ENCODE peak calls at places on chromosomes 11 and 22, in four cellular contexts. R, C, O and N are unnamed samples.

GRCh38 chr11:45885274-45885920 is at the start of gene MAPK8IP1:
- DNase-seq in O (peak), C (peak), R (peak), N (peak)

GRCh38 chr11:122248939-122249338 is 132.9 kb upstream of the BLID start:
- DNase-seq in O (no peak), C (no peak), R (no peak), N (no peak)

GRCh38 chr22:37089451-37089850 is 20.1 kb downstream of the TMPRSS6 start:
- DNase-seq in R (no peak), C (no peak), O (no peak), N (no peak)

GRCh38 chr11:125532668-125533067 is 36.6 kb upstream of the FEZ1 start:
- DNase-seq in O (no peak), R (no peak), C (peak), N (no peak)

GRCh38 chr22:45891471-45891995 is 85.4 kb downstream of the WNT7B start:
- DNase-seq in C (no peak), R (no peak), O (peak), N (no peak)

GRCh38 chr11:69044111-69045013 is 4.4 kb upstream of the TPCN2 start:
- DNase-seq in R (peak), O (peak), C (peak), N (peak)

GRCh38 chr11:15472405-15472799 is 357.7 kb downstream of the INSC start:
- DNase-seq in O (peak), R (no peak), C (no peak), N (no peak)

GRCh38 chr11:15104166-15104565 is 10.6 kb upstream of the INSC start:
- DNase-seq in C (no peak), O (no peak), R (no peak), N (no peak)

GRCh38 chr22:45534339-45535192 is 31.9 kb downstream of the FBLN1 start:
- DNase-seq in C (no peak), R (no peak), O (no peak), N (no peak)

GRCh38 chr11:65420506-65421203 is 1.9 kb upstream of the NEAT1 start:
- DNase-seq in O (no peak), C (no peak), R (no peak), N (no peak)

GRCh38 chr11:61315260-61315659 is 17.6 kb downstream of the DDB1 start:
- DNase-seq in O (no peak), R (no peak), C (no peak), N (no peak)

GRCh38 chr11:8613036-8613435 is 19.0 kb upstream of the STK33 start:
- DNase-seq in O (no peak), C (no peak), R (no peak), N (no peak)

GRCh38 chr11:44701276-44701675 is 25.5 kb upstream of the TSPAN18 start:
- DNase-seq in C (peak), O (no peak), R (no peak), N (no peak)

GRCh38 chr22:49582171-49582570 is 245.5 kb downstream of the BRD1 start:
- DNase-seq in R (peak), C (no peak), O (no peak), N (peak)

GRCh38 chr11:64543818-64544217 is 47.2 kb upstream of the SLC22A12 start:
- DNase-seq in C (no peak), R (no peak), O (no peak), N (no peak)

GRCh38 chr22:45831394-45831793 is 145.6 kb downstream of the WNT7B start:
- DNase-seq in R (no peak), C (no peak), O (no peak), N (no peak)

GRCh38 chr11:134950692-134951304 is 538.8 kb upstream of the B3GAT1 start:
- DNase-seq in C (no peak), R (no peak), O (no peak), N (no peak)

GRCh38 chr11:85086511-85087284 is 540.4 kb downstream of the DLG2 start:
- DNase-seq in R (no peak), O (no peak), C (no peak), N (no peak)

GRCh38 chr11:120566176-120566575 is 54.6 kb downstream of the GRIK4 start:
- DNase-seq in R (peak), C (no peak), O (peak), N (no peak)

GRCh38 chr11:33445761-33446161 is 188.6 kb downstream of the HIPK3 start:
- DNase-seq in C (no peak), O (no peak), R (no peak), N (peak)

GRCh38 chr11:92225563-92226308 is 1.1 kb downstream of the FAT3 start:
- DNase-seq in O (peak), R (peak), C (no peak), N (peak)

GRCh38 chr11:124470516-124471231 is 25.2 kb upstream of the OR8B8 start:
- DNase-seq in O (no peak), C (no peak), R (no peak), N (no peak)

GRCh38 chr11:59818572-59818971 is 8.0 kb upstream of the MRPL16 start:
- DNase-seq in C (no peak), O (no peak), R (no peak), N (no peak)

GRCh38 chr11:98772799-98773198 is 247.9 kb upstream of the CNTN5 start:
- DNase-seq in C (no peak), O (no peak), R (no peak), N (no peak)

GRCh38 chr11:57427692-57428082 is 766 bp upstream of the SLC43A3 start:
- DNase-seq in C (no peak), O (no peak), R (peak), N (peak)

GRCh38 chr11:45106006-45106405 is 40.4 kb upstream of the PRDM11 start:
- DNase-seq in C (no peak), O (no peak), R (no peak), N (peak)